ENCODE peak calls at places on chromosomes 5 and 9, in four cellular contexts. F is fibroblast of pulmonary artery, G is ascending aorta, K is PC-3. O is an unnamed sample.
A peak's percentile ranks its signal among the peaks of the same experiment; 100 is the strongest.

GRCh38 chr5:132272341-132273210 is 15.1 kb downstream of the PDLIM4 start:
- DNase-seq in K (peak; percentile 56), F (peak; percentile 64), G (no peak), O (no peak)

GRCh38 chr5:10567781-10568321 is 4.0 kb downstream of the ANKRD33B start:
- DNase-seq in G (no peak), K (no peak), F (no peak), O (no peak)

GRCh38 chr9:115717298-115717697 is 436.3 kb upstream of the PAPPA start:
- DNase-seq in G (no peak), K (no peak), F (peak; percentile 42), O (no peak)

GRCh38 chr9:101604287-101604686 is 9.5 kb upstream of the PPP3R2 start:
- DNase-seq in F (no peak), G (no peak), K (no peak), O (no peak)

GRCh38 chr9:14245901-14246525 is 67.9 kb downstream of the NFIB start:
- DNase-seq in K (no peak), G (no peak), F (peak; percentile 78), O (no peak)

GRCh38 chr5:168424506-168425298 is 61.6 kb upstream of the RARS1 start:
- DNase-seq in K (no peak), G (no peak), F (peak; percentile 74), O (no peak)

GRCh38 chr5:131965826-131966415 is 20.5 kb upstream of the MEIKIN start:
- DNase-seq in K (no peak), G (no peak), F (no peak), O (no peak)

GRCh38 chr9:115880221-115880620 is 273.4 kb upstream of the PAPPA start:
- DNase-seq in F (no peak), K (no peak), G (no peak), O (no peak)

GRCh38 chr5:98911221-98912040 is 17.4 kb downstream of the CHD1 start:
- DNase-seq in F (peak; percentile 53), G (no peak), K (no peak), O (no peak)

GRCh38 chr5:55868846-55869245 is 17.7 kb downstream of the IL31RA start:
- DNase-seq in G (no peak), F (peak; percentile 99), K (peak; percentile 90), O (no peak)

GRCh38 chr9:127021664-127022337 is 100.6 kb downstream of the ANGPTL2 start:
- DNase-seq in F (peak; percentile 99), G (peak; percentile 69), K (no peak), O (no peak)

GRCh38 chr5:132260714-132261615 is 3.5 kb downstream of the PDLIM4 start:
- DNase-seq in G (no peak), F (peak; percentile 89), K (peak; percentile 80), O (no peak)

GRCh38 chr9:93677061-93677571 is 100.7 kb downstream of the PHF2 start:
- DNase-seq in G (peak; percentile 2), F (no peak), K (no peak), O (no peak)

GRCh38 chr5:140840978-140841962 is at the start of gene PCDHA8:
- DNase-seq in F (no peak), G (no peak), K (peak; percentile 73), O (no peak)

GRCh38 chr5:34439601-34440000 is 216.5 kb upstream of the RAI14 start:
- DNase-seq in G (no peak), K (no peak), F (no peak), O (no peak)

GRCh38 chr5:60352992-60353391 is 347.0 kb downstream of the DEPDC1B start:
- DNase-seq in K (peak; percentile 4), F (no peak), G (no peak), O (no peak)

GRCh38 chr5:56310711-56311204 is 77.6 kb upstream of the ANKRD55 start:
- DNase-seq in F (peak; percentile 34), G (no peak), K (no peak), O (no peak)

GRCh38 chr5:2896371-2897275 is 145.1 kb upstream of the IRX2 start:
- DNase-seq in G (no peak), K (no peak), F (no peak), O (no peak)

GRCh38 chr5:165559645-165560044 is 2054.2 kb downstream of the MAT2B start:
- DNase-seq in G (no peak), F (no peak), K (no peak), O (no peak)

GRCh38 chr5:97751556-97751955 is 568.5 kb upstream of the RIOK2 start:
- DNase-seq in K (no peak), F (no peak), G (no peak), O (no peak)

GRCh38 chr9:31140316-31140715 is 1244.1 kb upstream of the ACO1 start:
- DNase-seq in K (peak; percentile 51), G (no peak), F (peak; percentile 55), O (no peak)

GRCh38 chr5:13478831-13479465 is 465.5 kb downstream of the DNAH5 start:
- DNase-seq in K (peak; percentile 83), F (peak; percentile 13), G (no peak), O (no peak)

DNA sequence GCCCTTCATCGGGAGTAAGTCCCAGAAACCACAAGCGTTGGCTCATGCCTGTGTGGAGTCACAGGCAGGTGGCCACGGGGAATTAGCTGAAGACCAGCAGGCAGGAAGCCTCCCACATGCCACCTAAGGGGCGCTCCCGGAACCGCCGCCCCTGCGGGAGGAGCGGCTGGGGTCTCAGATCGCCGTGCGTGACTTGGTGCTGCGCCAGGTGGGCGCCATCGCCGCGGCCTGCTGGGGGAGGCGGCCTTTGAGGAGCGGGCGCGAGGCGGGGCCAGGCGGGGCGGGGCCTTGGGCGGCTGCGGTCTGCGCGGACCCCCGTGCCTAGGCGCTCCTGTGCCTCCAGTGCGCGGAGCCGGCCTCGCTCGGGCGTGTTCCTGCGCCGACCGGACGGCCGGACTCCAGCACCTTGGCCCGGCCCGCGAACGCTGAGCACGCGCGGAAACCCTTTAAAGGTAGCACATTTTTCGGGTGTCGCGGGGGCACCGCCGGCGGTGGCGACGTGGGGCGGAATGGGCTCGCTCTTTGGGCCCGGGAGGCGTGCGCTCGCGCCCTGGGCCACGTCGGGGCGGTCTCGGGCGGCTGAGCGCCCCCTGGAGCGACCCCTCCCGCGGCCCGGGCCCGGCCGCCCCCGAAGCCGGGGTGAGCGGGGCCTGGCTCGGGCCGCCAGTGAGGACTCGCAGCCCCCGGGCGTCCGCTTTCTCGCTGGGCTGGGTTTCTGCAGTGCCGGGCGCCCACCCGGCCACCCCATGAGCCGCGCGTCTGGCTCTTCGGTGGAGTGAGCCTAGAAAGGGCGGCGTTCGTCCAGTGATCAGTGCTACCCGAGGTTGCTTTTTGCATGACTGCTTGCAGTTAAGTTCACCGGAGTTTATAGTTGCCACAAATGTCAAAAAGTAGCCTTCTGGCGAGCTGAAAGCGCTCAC is 24.5 kb downstream of the LECT2 start:
- DNase-seq in G (no peak), F (no peak), K (no peak), O (no peak)
- H3K4me3 ChIP-seq in G (peak overlapping the region; percentile 49), F (peak overlapping the region; percentile 25), K (no peak overlapping the region), O (no peak overlapping the region)

DNA sequence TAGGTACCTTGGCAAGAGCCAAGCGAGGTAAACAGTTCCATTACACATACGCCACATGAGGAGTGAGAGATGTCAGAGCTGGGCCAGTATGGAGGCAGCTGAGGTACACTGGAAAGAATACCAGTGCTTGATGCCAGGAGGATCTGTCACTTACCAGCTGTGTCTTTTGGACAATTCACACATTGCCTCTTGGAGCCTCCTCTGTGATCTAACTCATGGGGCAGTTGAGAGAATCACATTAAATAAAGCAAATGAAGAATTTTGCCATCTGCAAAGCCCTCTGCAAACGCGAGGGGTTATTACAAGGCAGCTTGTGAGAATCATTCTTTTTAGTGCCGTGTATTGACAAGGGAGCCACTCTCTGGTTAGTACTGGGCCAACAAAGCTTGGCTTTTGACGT is 429.7 kb upstream of the KLF4 start:
- DNase-seq in G (no peak), F (no peak), K (no peak), O (no peak)
- TF ChIP-seq CTCF in G (no peak), F (no peak), K (no peak), O (no peak)

GRCh38 chr5:79261907-79262306 is 26.0 kb downstream of the JMY start:
- DNase-seq in K (no peak), F (no peak), G (no peak), O (no peak)
- H3K4me3 ChIP-seq in K (no peak overlapping the region), F (no peak overlapping the region), G (no peak overlapping the region), O (no peak overlapping the region)

GRCh38 chr9:74953235-74953741 is 576 bp upstream of the C9orf40 start:
- DNase-seq in F (no peak), G (no peak), K (no peak), O (no peak)

GRCh38 chr9:74951107-74951720 is 1.5 kb downstream of the C9orf40 start:
- DNase-seq in G (no peak), F (no peak), K (no peak), O (no peak)

GRCh38 chr9:74950456-74950855 is 2.3 kb downstream of the C9orf40 start:
- DNase-seq in G (no peak), F (no peak), K (peak; percentile 4), O (no peak)

GRCh38 chr9:74951725-74952151 is 974 bp downstream of the C9orf40 start:
- DNase-seq in K (peak; percentile 29), F (peak; percentile 27), G (no peak), O (no peak)

DNA sequence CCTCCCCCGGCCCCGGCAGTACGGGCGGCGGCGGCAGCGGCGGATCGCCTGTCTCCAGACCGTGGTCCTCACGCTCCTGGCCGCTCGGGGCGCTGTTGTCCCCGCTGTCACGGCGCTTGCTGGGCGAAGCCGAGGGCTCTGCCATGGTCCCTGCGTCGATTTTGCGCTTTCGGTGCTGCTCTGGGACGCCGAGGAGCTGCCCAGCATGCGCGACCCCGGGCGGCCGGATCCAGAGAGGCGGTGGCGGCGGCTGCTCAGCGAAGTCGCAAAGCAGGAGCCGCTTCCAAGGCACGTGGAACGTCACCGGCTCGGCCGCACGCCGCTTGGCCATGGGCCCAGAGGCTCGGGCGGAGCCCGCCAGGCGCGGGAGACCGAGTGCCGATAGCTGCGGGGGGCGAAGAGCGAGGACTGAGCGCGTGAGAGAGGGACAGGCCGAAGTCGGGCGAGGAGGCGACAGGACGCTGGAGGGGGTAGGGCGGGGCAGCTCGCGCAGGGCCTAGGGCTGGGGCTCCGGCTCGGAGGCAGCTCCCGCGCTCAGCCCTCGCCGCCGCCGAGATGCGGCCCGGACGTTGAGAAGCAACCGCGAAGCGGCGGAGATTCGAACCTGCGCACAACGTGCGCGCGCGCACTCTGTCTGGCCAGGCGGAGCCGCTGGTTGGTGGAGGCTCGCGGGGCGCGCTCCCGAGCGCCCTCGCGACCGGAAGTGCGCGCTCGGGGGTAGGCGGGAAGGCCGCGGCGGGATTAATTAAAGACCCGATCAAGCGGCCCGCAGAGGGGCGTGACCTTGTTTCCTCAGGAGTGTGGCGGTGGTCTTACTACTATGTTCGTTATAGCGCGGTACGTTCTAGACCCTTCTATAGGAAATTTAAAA is at the start of gene C9orf40:
- DNase-seq in F (peak; percentile 85), K (peak; percentile 73), G (peak; percentile 18), O (peak; percentile 69)
- TF ChIP-seq CTCF in F (peak; percentile 58), K (peak; percentile 59), G (peak; percentile 88), O (peak; percentile 87)

GRCh38 chr5:76403963-76404693 is 1.0 kb downstream of the IQGAP2 start:
- DNase-seq in K (no peak), F (peak; percentile 2), G (no peak), O (peak; percentile 55)

GRCh38 chr5:76403713-76403962 is 553 bp downstream of the IQGAP2 start:
- DNase-seq in F (no peak), G (no peak), K (no peak), O (no peak)

GRCh38 chr5:76402880-76403712 is at the start of gene IQGAP2:
- DNase-seq in K (peak; percentile 27), F (peak; percentile 52), G (peak; percentile 22), O (peak; percentile 90)

GRCh38 chr5:76406014-76406413 is 2.9 kb downstream of the IQGAP2 start:
- DNase-seq in G (no peak), K (no peak), F (no peak), O (no peak)

GRCh38 chr5:76404694-76405306 is 1.7 kb downstream of the IQGAP2 start:
- DNase-seq in G (no peak), K (no peak), F (no peak), O (no peak)
- H3K4me3 ChIP-seq in G (no peak overlapping the region), K (no peak overlapping the region), F (no peak overlapping the region), O (peak overlapping the region; percentile 84)

GRCh38 chr5:146451411-146451810 is 4.3 kb downstream of the TCERG1 start:
- DNase-seq in F (no peak), K (no peak), G (no peak), O (no peak)
- TF ChIP-seq CTCF in F (peak; percentile 16), K (peak; percentile 61), G (no peak), O (peak; percentile 24)